ENCODE peak calls at places on chromosome 5, in four cellular contexts. S, U, O and L are unnamed samples.

GRCh38 chr5:60522299-60522915 is 177.6 kb downstream of the DEPDC1B start:
- DNase-seq in S (no peak), U (no peak), O (peak), L (no peak)

GRCh38 chr5:131357739-131358561 is 94.1 kb downstream of the CDC42SE2 start:
- DNase-seq in S (no peak), O (no peak), U (no peak), L (no peak)

GRCh38 chr5:147530801-147531389 is 21.0 kb upstream of the DPYSL3 start:
- DNase-seq in S (no peak), O (no peak), U (no peak), L (no peak)

GRCh38 chr5:150153957-150154617 is 1.6 kb downstream of the PDGFRB start:
- DNase-seq in U (no peak), S (no peak), O (no peak), L (no peak)

GRCh38 chr5:1783214-1783551 is 16.5 kb downstream of the MRPL36 start:
- DNase-seq in O (no peak), U (no peak), S (no peak), L (no peak)

GRCh38 chr5:167573274-167574127 is 717.9 kb upstream of the WWC1 start:
- DNase-seq in U (peak), O (no peak), S (no peak), L (peak)

GRCh38 chr5:180212363-180213255 is 3.6 kb upstream of the RASGEF1C start:
- DNase-seq in S (no peak), U (no peak), O (no peak), L (no peak)

GRCh38 chr5:61933787-61934626 is 372.0 kb upstream of the KIF2A start:
- DNase-seq in U (peak), S (no peak), O (no peak), L (peak)

GRCh38 chr5:180637962-180638680 is 11.3 kb downstream of the FLT4 start:
- DNase-seq in S (no peak), O (no peak), U (peak), L (no peak)

GRCh38 chr5:89309268-89309667 is 426.3 kb upstream of the MEF2C start:
- DNase-seq in U (no peak), S (no peak), O (no peak), L (no peak)

GRCh38 chr5:7503564-7503963 is 107.6 kb downstream of the ADCY2 start:
- DNase-seq in U (no peak), S (no peak), O (no peak), L (peak)

GRCh38 chr5:158895573-158895972 is 204.1 kb downstream of the EBF1 start:
- DNase-seq in U (no peak), O (no peak), S (no peak), L (no peak)

GRCh38 chr5:169006878-169007790 is 293.8 kb downstream of the SLIT3 start:
- DNase-seq in U (no peak), O (no peak), S (no peak), L (no peak)

GRCh38 chr5:175513726-175514125 is 35.4 kb downstream of the SFXN1 start:
- DNase-seq in O (no peak), S (no peak), U (no peak), L (no peak)

GRCh38 chr5:159448-160172 is 31.7 kb upstream of the LRRC14B start:
- DNase-seq in U (no peak), S (no peak), O (no peak), L (no peak)

GRCh38 chr5:60677831-60678664 is 21.9 kb downstream of the DEPDC1B start:
- DNase-seq in O (no peak), U (no peak), S (no peak), L (no peak)

GRCh38 chr5:139850423-139851016 is 54.9 kb downstream of the PSD2 start:
- DNase-seq in S (no peak), O (no peak), U (no peak), L (no peak)

GRCh38 chr5:39167141-39167972 is 52.0 kb downstream of the FYB1 start:
- DNase-seq in O (no peak), U (no peak), S (no peak), L (no peak)

GRCh38 chr5:134958755-134959154 is 9.0 kb upstream of the CATSPER3 start:
- DNase-seq in S (no peak), O (no peak), U (no peak), L (no peak)